ENCODE peak calls at places on chromosomes 2 and 18, in nine cellular contexts. M is uterus, U is bronchial epithelial cell, X is cardiac fibroblast, O is kidney epithelial cell, Z is HFFc6, G is DND-41, V is fibroblast of villous mesenchyme, H is astrocyte of the spinal cord. L is an unnamed sample.

GRCh38 chr2:71927757-71928715 is 219.6 kb downstream of the CYP26B1 start:
- DNase-seq in O (no peak), Z (no peak), M (no peak), V (no peak), H (no peak), G (no peak), U (no peak), X (no peak), L (no peak)

GRCh38 chr2:110748489-110748867 is 16.1 kb downstream of the ACOXL start:
- DNase-seq in X (no peak), Z (no peak), H (peak), G (peak), U (peak), M (no peak), O (peak), V (no peak), L (no peak)

GRCh38 chr2:62339413-62339812 is 143.5 kb downstream of the B3GNT2 start:
- DNase-seq in U (no peak), Z (no peak), H (no peak), V (no peak), O (no peak), M (no peak), X (no peak), G (no peak), L (no peak)

GRCh38 chr18:7191736-7192135 is 39.2 kb upstream of the LRRC30 start:
- DNase-seq in G (no peak), H (no peak), V (no peak), M (no peak), U (no peak), X (no peak), Z (no peak), O (no peak), L (no peak)

GRCh38 chr18:35088931-35089330 is 47.7 kb downstream of the MAPRE2 start:
- DNase-seq in O (no peak), V (peak), H (no peak), U (no peak), Z (peak), G (no peak), X (no peak), M (no peak), L (no peak)

GRCh38 chr2:75870654-75871137 is 160.0 kb upstream of the GCFC2 start:
- DNase-seq in G (no peak), O (no peak), X (no peak), M (no peak), H (no peak), V (no peak), U (no peak), Z (no peak), L (no peak)

GRCh38 chr18:11857177-11857887 is 6.1 kb downstream of the CHMP1B start:
- DNase-seq in U (peak), V (peak), X (peak), G (no peak), H (peak), M (peak), Z (peak), O (peak), L (peak)

GRCh38 chr2:235082939-235083338 is 131.1 kb downstream of the SH3BP4 start:
- DNase-seq in O (no peak), U (no peak), X (no peak), H (no peak), V (no peak), Z (no peak), M (no peak), G (no peak), L (no peak)

GRCh38 chr2:54664238-54664786 is 59.1 kb upstream of the EML6 start:
- DNase-seq in G (no peak), H (no peak), U (no peak), X (no peak), Z (no peak), V (no peak), M (no peak), O (no peak), L (no peak)

GRCh38 chr18:76565238-76566173 is 70.5 kb upstream of the ZNF516 start:
- DNase-seq in G (peak), U (peak), X (peak), V (peak), H (peak), M (peak), Z (peak), O (peak), L (peak)

GRCh38 chr18:38256366-38256765 is 690.8 kb upstream of the CELF4 start:
- DNase-seq in V (no peak), O (peak), G (no peak), Z (no peak), X (no peak), U (peak), H (peak), M (no peak), L (no peak)

GRCh38 chr18:6004683-6005082 is 109.4 kb upstream of the TMEM200C start:
- DNase-seq in U (no peak), G (no peak), X (no peak), H (no peak), V (no peak), Z (no peak), O (no peak), M (no peak), L (no peak)

GRCh38 chr18:26468931-26469340 is 79.4 kb downstream of the KCTD1 start:
- DNase-seq in H (no peak), X (no peak), V (no peak), Z (no peak), G (peak), M (no peak), U (no peak), O (no peak), L (no peak)

GRCh38 chr2:14673351-14673875 is 40.9 kb downstream of the LRATD1 start:
- DNase-seq in U (no peak), X (no peak), O (no peak), G (no peak), Z (no peak), V (no peak), H (peak), M (no peak), L (no peak)

GRCh38 chr18:48829443-48830149 is 121.2 kb downstream of the SMAD7 start:
- DNase-seq in U (no peak), O (no peak), M (peak), H (no peak), V (no peak), X (no peak), G (no peak), Z (no peak), L (no peak)

GRCh38 chr2:70084973-70085710 is 2.1 kb upstream of the PCBP1 start:
- DNase-seq in V (no peak), X (peak), H (no peak), M (no peak), G (peak), Z (no peak), U (peak), O (no peak), L (no peak)

GRCh38 chr2:135916232-135916631 is 40.0 kb upstream of the MCM6 start:
- DNase-seq in H (peak), O (peak), M (no peak), U (peak), X (peak), V (peak), Z (peak), G (no peak), L (peak)
- TF ChIP-seq CTCF in H (no peak), O (no peak), M (peak), U (peak), X (peak), V (peak), Z (peak), G (peak), L (peak)

GRCh38 chr2:213104903-213105202 is 46.6 kb downstream of the IKZF2 start:
- DNase-seq in V (no peak), Z (no peak), X (no peak), G (no peak), U (no peak), O (no peak), H (no peak), M (no peak), L (no peak)

GRCh38 chr2:213104089-213104902 is 47.1 kb downstream of the IKZF2 start:
- DNase-seq in G (peak), M (no peak), X (peak), V (peak), H (peak), Z (no peak), U (peak), O (no peak), L (no peak)

GRCh38 chr2:213101686-213102460 is 49.5 kb downstream of the IKZF2 start:
- DNase-seq in H (no peak), V (no peak), G (no peak), U (no peak), X (no peak), Z (no peak), M (no peak), O (no peak), L (no peak)

GRCh38 chr2:213098612-213099011 is 52.8 kb downstream of the IKZF2 start:
- DNase-seq in V (no peak), U (peak), Z (no peak), O (no peak), M (no peak), H (no peak), X (no peak), G (no peak), L (no peak)

GRCh38 chr2:213101109-213101508 is 50.3 kb downstream of the IKZF2 start:
- DNase-seq in Z (no peak), M (no peak), U (peak), G (no peak), V (no peak), H (no peak), X (no peak), O (no peak), L (no peak)
- TF ChIP-seq CTCF in Z (no peak), M (no peak), U (no peak), G (no peak), V (no peak), H (no peak), X (no peak), O (no peak), L (no peak)

GRCh38 chr2:119311831-119312230 is 54.8 kb downstream of the C2orf76 start:
- DNase-seq in Z (no peak), V (no peak), M (no peak), G (no peak), O (no peak), H (no peak), X (no peak), U (no peak), L (no peak)
- TF ChIP-seq CTCF in Z (no peak), V (no peak), M (no peak), G (no peak), O (no peak), H (no peak), X (no peak), U (no peak), L (no peak)

DNA sequence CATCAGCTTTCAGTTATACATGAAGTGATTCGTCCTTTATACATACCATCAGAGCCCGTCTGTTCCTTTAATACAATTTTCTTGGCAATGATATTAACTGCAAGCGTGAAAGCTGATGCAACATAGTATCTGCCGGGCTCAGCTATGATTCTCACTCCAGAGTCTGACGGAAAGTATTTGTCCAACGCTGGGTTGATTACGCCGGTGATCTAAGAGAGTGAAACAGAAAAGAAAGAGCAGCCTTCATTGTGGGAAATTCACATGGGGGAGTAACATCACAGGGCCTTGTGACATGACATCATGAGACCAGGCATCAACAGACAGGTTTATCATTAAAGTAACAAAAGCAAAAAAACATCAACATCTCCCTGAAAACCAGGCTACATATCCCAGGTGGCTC is 6.2 kb downstream of the ODC1 start:
- DNase-seq in O (no peak), U (no peak), X (no peak), M (no peak), H (no peak), V (no peak), Z (no peak), G (no peak), L (no peak)
- TF ChIP-seq CTCF in O (no peak), U (no peak), X (no peak), M (no peak), H (no peak), V (no peak), Z (no peak), G (no peak), L (no peak)

DNA sequence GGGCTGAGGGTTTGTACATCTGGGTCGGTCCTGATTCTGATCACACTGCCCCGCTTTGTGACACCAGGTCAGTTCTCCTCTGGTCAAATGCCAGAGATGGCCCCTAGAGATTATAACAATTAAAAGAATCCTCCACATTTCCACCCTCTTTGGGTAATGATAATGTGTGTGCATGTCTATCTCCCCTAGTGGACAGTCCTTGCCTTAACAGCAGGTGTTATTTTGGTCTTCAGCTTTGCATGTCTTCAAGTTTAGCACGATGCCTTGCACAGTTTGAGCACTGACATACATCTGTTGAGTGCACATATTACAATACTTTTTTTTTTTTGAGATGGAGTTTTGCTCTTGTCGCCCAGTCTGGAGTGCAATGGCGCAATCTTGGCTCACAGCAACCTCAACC is 25.7 kb upstream of the COX7A2L start:
- DNase-seq in H (no peak), X (peak), O (no peak), G (no peak), M (no peak), Z (no peak), V (no peak), U (peak), L (no peak)
- TF ChIP-seq CTCF in H (peak), X (peak), O (peak), G (peak), M (no peak), Z (peak), V (peak), U (peak), L (no peak)

GRCh38 chr2:9879455-9880194 is 36.4 kb downstream of the TAF1B start:
- DNase-seq in G (no peak), H (no peak), M (no peak), Z (no peak), V (no peak), U (no peak), X (no peak), O (no peak), L (no peak)
- TF ChIP-seq CTCF in G (no peak), H (no peak), M (no peak), Z (no peak), V (no peak), U (no peak), X (no peak), O (no peak), L (no peak)

DNA sequence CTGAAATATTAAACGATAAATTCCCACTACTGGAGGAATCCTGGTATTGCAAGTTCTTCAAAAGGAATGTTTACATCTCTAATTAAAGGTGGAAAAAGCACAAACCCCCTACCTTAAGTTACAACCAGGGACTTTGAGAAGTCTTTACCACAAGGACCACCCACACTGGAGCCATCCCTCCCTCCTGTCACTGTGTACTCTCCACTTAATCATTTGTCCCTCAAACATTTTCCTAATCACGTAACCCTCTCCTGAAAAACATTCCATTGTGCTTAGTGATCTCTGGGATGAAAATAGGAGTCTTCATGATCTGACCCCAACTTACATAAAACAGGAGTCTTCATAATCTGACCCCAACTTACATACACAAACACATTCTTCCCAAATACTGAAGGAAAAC is 85.7 kb downstream of the SUCLG1 start:
- DNase-seq in V (no peak), X (no peak), M (no peak), H (no peak), G (no peak), O (no peak), U (no peak), Z (no peak), L (no peak)
- TF ChIP-seq CTCF in V (no peak), X (no peak), M (no peak), H (no peak), G (no peak), O (no peak), U (no peak), Z (no peak), L (no peak)

GRCh38 chr2:9178110-9178904 is 28.3 kb upstream of the ASAP2 start:
- DNase-seq in X (peak), O (no peak), U (peak), V (no peak), Z (no peak), H (no peak), G (no peak), M (no peak), L (no peak)
- TF ChIP-seq CTCF in X (no peak), O (no peak), U (no peak), V (no peak), Z (no peak), H (no peak), G (no peak), M (no peak), L (no peak)

L was measured in AG09319.